ENCODE peak calls at places on chromosomes 2 and 18, in four cellular contexts. Q is PC-9, T is HTR-8/SVneo, Y is GM23248. B is an unnamed sample.

GRCh38 chr2:217568289-217568985 is 434.4 kb downstream of the TNS1 start:
- DNase-seq in Q (no peak), T (no peak), Y (peak; percentile 71), B (no peak)

GRCh38 chr2:76861708-76862107 is 660.5 kb downstream of the LRRTM4 start:
- DNase-seq in Y (no peak), Q (no peak), T (no peak), B (no peak)

GRCh38 chr2:24008672-24009366 is 1.1 kb upstream of the MFSD2B start:
- DNase-seq in Y (no peak), Q (no peak), T (no peak), B (no peak)

GRCh38 chr2:113762377-113763118 is 6.1 kb upstream of the SLC35F5 start:
- DNase-seq in Q (no peak), Y (peak; percentile 84), T (peak; percentile 29), B (no peak)

GRCh38 chr18:34322365-34323289 is 97.9 kb upstream of the NOL4 start:
- DNase-seq in Y (peak; percentile 81), T (no peak), Q (peak; percentile 32), B (peak; percentile 1)

GRCh38 chr18:80258640-80259039 is 11.3 kb upstream of the PARD6G start:
- DNase-seq in Y (no peak), T (no peak), Q (no peak), B (no peak)

GRCh38 chr2:162782138-162782537 is 56.4 kb downstream of the KCNH7 start:
- DNase-seq in Y (no peak), Q (no peak), T (no peak), B (no peak)

GRCh38 chr18:38545071-38545470 is 979.5 kb upstream of the CELF4 start:
- DNase-seq in T (no peak), Q (no peak), Y (no peak), B (no peak)

GRCh38 chr2:120904825-120905224 is 169.2 kb downstream of the GLI2 start:
- DNase-seq in T (no peak), Q (no peak), Y (no peak), B (no peak)

GRCh38 chr2:115549731-115550130 is 1107.3 kb downstream of the DPP10 start:
- DNase-seq in Y (no peak), T (no peak), Q (no peak), B (no peak)

GRCh38 chr2:211144078-211144477 is 587.7 kb downstream of the CPS1 start:
- DNase-seq in Y (peak; percentile 66), T (peak; percentile 5), Q (no peak), B (peak; percentile 7)

GRCh38 chr2:238099709-238100048 is 461 bp upstream of the ESPNL start:
- DNase-seq in T (no peak), Q (no peak), Y (no peak), B (no peak)

GRCh38 chr2:7523557-7524210 is 606.5 kb downstream of the RNF144A start:
- DNase-seq in Y (peak; percentile 82), T (no peak), Q (no peak), B (no peak)

GRCh38 chr18:54736981-54737380 is 91.3 kb upstream of the RAB27B start:
- DNase-seq in T (no peak), Q (no peak), Y (no peak), B (no peak)

GRCh38 chr2:204715332-204715731 is 170.1 kb downstream of the PARD3B start:
- DNase-seq in Q (no peak), T (no peak), Y (peak; percentile 23), B (no peak)

GRCh38 chr18:78527984-78528383 is 451.6 kb upstream of the SALL3 start:
- DNase-seq in Q (no peak), T (no peak), Y (no peak), B (no peak)

GRCh38 chr2:162475661-162476060 is 131.7 kb downstream of the GCA start:
- DNase-seq in T (no peak), Q (no peak), Y (no peak), B (no peak)

GRCh38 chr2:27811768-27812167 is 40.2 kb downstream of the MRPL33 start:
- DNase-seq in T (no peak), Y (no peak), Q (no peak), B (no peak)

GRCh38 chr2:46171441-46171953 is 125.7 kb upstream of the EPAS1 start:
- DNase-seq in Q (peak; percentile 47), Y (peak; percentile 93), T (peak; percentile 54), B (peak; percentile 24)

GRCh38 chr2:24021122-24021998 is 11.5 kb downstream of the MFSD2B start:
- DNase-seq in T (no peak), Y (peak; percentile 19), Q (peak; percentile 96), B (no peak)

GRCh38 chr18:34352385-34353163 is 127.9 kb upstream of the NOL4 start:
- DNase-seq in T (no peak), Y (peak; percentile 45), Q (no peak), B (no peak)

GRCh38 chr2:239991689-239992314 is 33.3 kb downstream of the NDUFA10 start:
- DNase-seq in T (peak; percentile 45), Q (peak; percentile 50), Y (peak; percentile 75), B (peak; percentile 27)

GRCh38 chr2:205372141-205372540 is 310.2 kb upstream of the NRP2 start:
- DNase-seq in T (no peak), Y (peak; percentile 30), Q (no peak), B (no peak)

GRCh38 chr18:54717673-54718435 is 110.4 kb upstream of the RAB27B start:
- DNase-seq in Y (no peak), T (no peak), Q (no peak), B (no peak)

GRCh38 chr2:37891846-37892435 is 33.1 kb upstream of the RMDN2 start:
- DNase-seq in Y (no peak), T (no peak), Q (no peak), B (no peak)

GRCh38 chr18:7002107-7002506 is 115.5 kb downstream of the LAMA1 start:
- DNase-seq in Q (no peak), Y (no peak), T (no peak), B (no peak)